ENCODE peak calls at places on chromosomes 11 and 22, in six cellular contexts. E, O, L, G, S and Q are unnamed samples.

GRCh38 chr11:68798221-68798813 is 43.4 kb downstream of the CPT1A start:
- DNase-seq in G (no peak), S (no peak), O (peak; percentile 52), L (peak; percentile 60), E (no peak), Q (peak; percentile 72)

GRCh38 chr22:47914481-47915097 is 1152.1 kb downstream of the TBC1D22A start:
- DNase-seq in O (no peak), E (no peak), G (no peak), L (no peak), S (no peak), Q (no peak)

GRCh38 chr11:1435820-1436467 is 46.2 kb downstream of the BRSK2 start:
- DNase-seq in G (no peak), L (no peak), O (no peak), S (no peak), E (no peak), Q (no peak)

GRCh38 chr22:21975273-21975672 is 7.3 kb downstream of the TOP3B start:
- DNase-seq in G (no peak), E (no peak), S (no peak), O (no peak), L (no peak), Q (no peak)

GRCh38 chr11:1233351-1234053 is 10.6 kb downstream of the MUC5B start:
- DNase-seq in G (no peak), E (no peak), S (no peak), L (no peak), O (no peak), Q (peak; percentile 18)

GRCh38 chr11:3058753-3059664 is 1.8 kb upstream of the CARS1 start:
- DNase-seq in E (no peak), S (no peak), G (no peak), L (no peak), O (peak; percentile 51), Q (no peak)

GRCh38 chr22:39146256-39147101 is 6.0 kb downstream of the CBX7 start:
- DNase-seq in S (no peak), O (no peak), G (no peak), L (no peak), E (no peak), Q (peak; percentile 54)

GRCh38 chr22:32591620-32592019 is 117.0 kb downstream of the FBXO7 start:
- DNase-seq in L (no peak), O (no peak), E (no peak), S (no peak), G (no peak), Q (no peak)

GRCh38 chr11:96396637-96397036 is 6.8 kb downstream of the JRKL start:
- DNase-seq in O (no peak), S (no peak), L (no peak), G (no peak), E (no peak), Q (no peak)

GRCh38 chr11:84594602-84595001 is 1032.5 kb downstream of the DLG2 start:
- DNase-seq in G (no peak), L (no peak), S (no peak), O (no peak), E (no peak), Q (no peak)

GRCh38 chr11:87030458-87031054 is 7.2 kb upstream of the TMEM135 start:
- DNase-seq in S (no peak), O (no peak), E (no peak), G (no peak), L (no peak), Q (no peak)

GRCh38 chr22:39926175-39927152 is 25.6 kb downstream of the GRAP2 start:
- DNase-seq in S (no peak), E (peak; percentile 17), L (no peak), G (no peak), O (no peak), Q (no peak)

GRCh38 chr11:133964356-133964755 is 7.6 kb upstream of the IGSF9B start:
- DNase-seq in L (no peak), S (no peak), G (no peak), E (no peak), O (no peak), Q (no peak)

GRCh38 chr11:34774604-34775003 is 141.6 kb downstream of the APIP start:
- DNase-seq in L (no peak), S (no peak), O (no peak), G (no peak), E (no peak), Q (no peak)

GRCh38 chr11:130587658-130588057 is 139.2 kb downstream of the ADAMTS15 start:
- DNase-seq in G (no peak), O (no peak), L (no peak), E (no peak), S (no peak), Q (no peak)

GRCh38 chr11:122746050-122746478 is 90.5 kb downstream of the UBASH3B start:
- DNase-seq in E (no peak), O (no peak), L (peak; percentile 45), S (no peak), G (no peak), Q (no peak)